ENCODE peak calls at places on chromosomes 6 and 20, in five cellular contexts. J is IMR-90; D is PC-3; S is effector memory CD4-positive, alpha-beta T cell; L is spleen. O is an unnamed sample. For H3K4me1 and H3K9me3, the result is how much of the 10 kb centered on the place peaks cover.

GRCh38 chr6:28953039-28953872 is 29.5 kb upstream of the TRIM27 start:
- DNase-seq in J (peak), D (peak), S (peak), L (no peak), O (no peak)

GRCh38 chr6:143108278-143108677 is 47.6 kb downstream of the AIG1 start:
- DNase-seq in J (no peak), D (no peak), S (no peak), L (no peak), O (no peak)

GRCh38 chr6:146803601-146804000 is 204.8 kb downstream of the ADGB start:
- DNase-seq in J (no peak), D (no peak), S (no peak), L (no peak), O (no peak)

GRCh38 chr20:12049125-12049524 is 131.4 kb downstream of the BTBD3 start:
- DNase-seq in J (peak), D (peak), S (no peak), L (no peak), O (no peak)

GRCh38 chr20:4045741-4046140 is 30.4 kb upstream of the RNF24 start:
- DNase-seq in J (peak), D (peak), S (no peak), L (no peak), O (no peak)

GRCh38 chr6:132063738-132064137 is 112.6 kb upstream of the CCN2 start:
- DNase-seq in J (peak), D (peak), S (no peak), L (no peak), O (no peak)

GRCh38 chr6:148382856-148383255 is 40.2 kb downstream of the SASH1 start:
- DNase-seq in J (peak), D (no peak), S (no peak), L (no peak), O (no peak)

GRCh38 chr6:145621776-145622175 is 113.5 kb downstream of the EPM2A start:
- DNase-seq in J (no peak), D (no peak), S (no peak), L (no peak), O (no peak)

GRCh38 chr20:45372646-45373352 is 5.3 kb downstream of the TP53TG5 start:
- DNase-seq in J (no peak), D (no peak), S (no peak), L (peak), O (peak)

GRCh38 chr6:16089232-16089843 is 39.5 kb upstream of the MYLIP start:
- DNase-seq in J (peak), D (peak), S (no peak), L (no peak), O (no peak)

GRCh38 chr6:22828179-22829062 is 259.1 kb downstream of the HDGFL1 start:
- DNase-seq in J (peak), D (peak), S (no peak), L (no peak), O (no peak)

GRCh38 chr6:36519352-36519751 is 27.9 kb downstream of the STK38 start:
- DNase-seq in J (no peak), D (no peak), S (no peak), L (no peak), O (no peak)

GRCh38 chr20:64161595-64162238 is 2.5 kb upstream of the MYT1 start:
- DNase-seq in J (peak), D (peak), S (no peak), L (no peak), O (no peak)

GRCh38 chr6:167565884-167566491 is 241.1 kb downstream of the TTLL2 start:
- DNase-seq in J (no peak), D (no peak), S (no peak), L (peak), O (peak)

GRCh38 chr6:106807946-106808611 is 166.4 kb downstream of the CD24 start:
- DNase-seq in J (no peak), D (peak), S (no peak), L (no peak), O (no peak)

GRCh38 chr20:8389381-8390368 is 257.6 kb downstream of the PLCB1 start:
- DNase-seq in J (peak), D (peak), S (no peak), L (no peak), O (no peak)

GRCh38 chr6:18115356-18115755 is 7.1 kb downstream of the NHLRC1 start:
- DNase-seq in J (no peak), D (peak), S (no peak), L (no peak), O (no peak)

GRCh38 chr20:9485614-9486325 is 28.6 kb upstream of the LAMP5 start:
- DNase-seq in J (no peak), D (peak), S (no peak), L (no peak), O (no peak)

GRCh38 chr6:74873911-74874310 is 331.9 kb downstream of the COL12A1 start:
- DNase-seq in J (peak), D (no peak), S (no peak), L (no peak), O (no peak)

GRCh38 chr6:36064770-36065396 is 37.3 kb downstream of the MAPK14 start:
- DNase-seq in J (no peak), D (peak), S (no peak), L (no peak), O (no peak)

GRCh38 chr6:16228709-16229665 is 9.4 kb upstream of the GMPR start:
- DNase-seq in J (no peak), D (peak), S (no peak), L (no peak), O (peak)

GRCh38 chr6:109768485-109768884 is 77.4 kb downstream of the FIG4 start:
- DNase-seq in J (peak), D (peak), S (no peak), L (no peak), O (no peak)

GRCh38 chr6:158040804-158041347 is 59.2 kb downstream of the SYNJ2 start:
- DNase-seq in J (peak), D (no peak), S (no peak), L (peak), O (peak)

GRCh38 chr6:158038291-158039177 is 56.9 kb downstream of the SYNJ2 start:
- DNase-seq in J (no peak), D (no peak), S (no peak), L (peak), O (peak)

GRCh38 chr6:158039178-158039557 is 57.5 kb downstream of the SYNJ2 start:
- DNase-seq in J (peak), D (no peak), S (no peak), L (no peak), O (no peak)

GRCh38 chr6:158040051-158040803 is 58.6 kb downstream of the SYNJ2 start:
- DNase-seq in J (peak), D (peak), S (no peak), L (no peak), O (peak)

DNA sequence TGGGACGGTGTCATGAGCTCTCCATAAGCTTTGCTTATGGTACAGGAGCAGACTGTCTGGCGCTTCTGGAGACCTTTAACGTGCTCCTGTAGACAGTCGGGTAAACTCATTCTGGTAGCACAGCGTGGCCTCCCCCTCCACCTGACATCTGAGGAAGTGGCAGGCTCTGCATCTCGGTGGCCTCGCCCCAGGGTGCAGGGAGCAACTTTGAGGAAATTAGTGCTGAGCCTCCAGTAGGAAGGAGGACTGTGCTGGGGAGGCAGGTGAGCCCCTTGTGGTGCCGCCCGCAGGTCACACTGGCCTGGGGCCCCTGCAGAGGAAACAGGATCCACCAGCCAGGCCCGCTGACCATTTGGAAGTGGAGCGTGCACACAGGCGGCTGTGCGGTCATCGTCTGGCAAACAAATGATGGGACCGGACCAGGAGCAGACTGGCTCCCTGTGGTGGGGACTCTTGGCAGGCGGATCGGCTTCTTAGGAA is 57.9 kb downstream of the SYNJ2 start:
- DNase-seq in J (peak), D (peak), S (no peak), L (peak), O (no peak)
- H3K4me1 ChIP-seq in J (under half), D (half or more), S (under half), L (under half), O (under half)

GRCh38 chr6:301929-302705 is 9.8 kb downstream of the DUSP22 start:
- DNase-seq in J (no peak), D (no peak), S (no peak), L (no peak), O (no peak)
- H3K9me3 ChIP-seq in J (under half), D (under half), S (under half), L (under half), O (under half)

DNA sequence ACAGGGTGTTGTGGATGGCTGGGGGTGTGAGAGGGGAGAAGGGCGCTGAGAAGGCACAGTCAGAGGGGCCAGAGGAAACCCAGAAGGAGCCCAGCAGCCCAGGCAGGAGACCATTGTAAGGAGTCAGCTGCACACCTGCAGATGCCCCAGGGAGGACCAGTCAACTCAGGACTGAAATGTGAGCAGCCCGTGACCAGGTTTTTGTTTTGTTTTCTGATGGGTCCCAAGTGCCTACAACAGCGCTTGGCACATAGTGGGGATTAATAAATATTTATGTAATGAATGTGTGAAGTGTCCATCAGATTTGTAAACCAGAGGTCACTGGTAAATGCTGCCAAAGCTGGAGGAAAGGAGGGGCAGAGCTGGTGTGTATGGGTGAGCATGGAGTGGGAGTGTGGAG is 30.2 kb downstream of the TRAM2 start:
- DNase-seq in J (no peak), D (no peak), S (no peak), L (no peak), O (no peak)
- H3K4me1 ChIP-seq in J (half or more), D (half or more), S (under half), L (under half), O (half or more)

GRCh38 chr20:15991279-15991678 is 582.0 kb downstream of the KIF16B start:
- DNase-seq in J (no peak), D (no peak), S (no peak), L (no peak), O (no peak)
- H3K9me3 ChIP-seq in J (under half), D (under half), S (under half), L (under half), O (under half)

GRCh38 chr6:153143200-153143599 is 12.1 kb upstream of the RGS17 start:
- DNase-seq in J (no peak), D (peak), S (no peak), L (no peak), O (no peak)
- H3K4me1 ChIP-seq in J (under half), D (under half), S (under half), L (under half), O (under half)

GRCh38 chr6:61555993-61556392 is 730.0 kb downstream of the KHDRBS2 start:
- DNase-seq in J (no peak), D (no peak), S (no peak), L (no peak), O (no peak)
- H3K9me3 ChIP-seq in J (under half), D (under half), S (under half), L (under half), O (half or more)

DNA sequence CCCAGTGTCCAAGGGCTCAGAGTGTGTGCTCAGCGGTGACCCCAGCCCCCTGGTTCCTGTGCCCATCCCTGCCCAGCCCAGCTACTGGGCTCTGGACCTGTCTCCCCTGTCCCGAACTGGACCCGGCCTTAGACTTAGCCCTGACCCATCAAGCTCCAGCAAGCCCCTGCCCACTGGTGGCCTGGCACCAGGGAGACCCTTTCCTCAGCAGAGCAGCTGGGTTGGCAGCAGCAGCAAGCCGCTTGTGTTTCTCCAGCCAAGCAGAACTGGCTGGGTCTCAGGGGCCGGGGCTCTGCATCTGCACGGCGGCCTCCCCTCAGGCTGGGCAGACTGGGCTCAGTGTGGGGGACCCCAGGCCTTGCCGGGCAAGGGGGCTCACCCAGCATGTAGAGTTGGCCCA is 801 bp downstream of the SPDEF start:
- DNase-seq in J (no peak), D (no peak), S (no peak), L (no peak), O (no peak)
- H3K4me1 ChIP-seq in J (under half), D (under half), S (under half), L (under half), O (under half)

GRCh38 chr20:49281059-49281912 is 3.4 kb upstream of the ZNFX1 start:
- DNase-seq in J (no peak), D (peak), S (no peak), L (no peak), O (no peak)

GRCh38 chr20:49278817-49279676 is 1.2 kb upstream of the ZNFX1 start:
- DNase-seq in J (no peak), D (no peak), S (no peak), L (peak), O (peak)

GRCh38 chr20:49279677-49280462 is 2.0 kb upstream of the ZNFX1 start:
- DNase-seq in J (no peak), D (no peak), S (no peak), L (no peak), O (no peak)

GRCh38 chr20:49281913-49282467 is 4.1 kb upstream of the ZNFX1 start:
- DNase-seq in J (no peak), D (no peak), S (no peak), L (no peak), O (no peak)

DNA sequence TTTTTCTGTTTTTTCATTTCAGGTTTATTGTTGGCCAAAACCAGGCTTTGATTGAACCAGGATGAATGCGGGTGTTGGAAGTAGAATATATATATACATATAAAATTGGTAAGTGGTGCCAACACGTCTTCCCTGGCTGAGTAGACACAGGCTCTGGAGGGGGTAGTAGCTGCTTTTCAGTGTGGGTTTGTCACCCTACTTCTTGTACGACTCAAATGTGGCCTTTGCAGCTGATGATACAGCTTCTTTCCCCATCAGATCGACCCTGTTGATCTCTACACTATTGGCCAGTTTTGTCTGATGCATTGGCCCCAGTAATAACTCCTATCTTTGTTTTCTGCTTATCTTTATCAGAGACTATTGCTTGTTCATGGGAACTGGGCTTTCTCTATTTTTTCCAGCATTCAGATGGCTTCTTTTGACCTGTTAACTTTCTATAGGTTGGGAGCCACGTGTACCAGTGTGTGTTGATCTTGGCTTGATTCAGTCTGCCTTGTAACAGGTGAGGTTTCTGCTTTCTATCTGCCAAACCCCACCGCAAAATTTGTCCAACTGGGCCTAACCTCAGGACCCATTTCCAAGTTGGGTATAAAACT is 2.7 kb upstream of the ZNFX1 start:
- DNase-seq in J (no peak), D (no peak), S (no peak), L (no peak), O (no peak)
- H3K9me3 ChIP-seq in J (under half), D (under half), S (under half), L (under half), O (half or more)

GRCh38 chr6:90233994-90234393 is 62.6 kb downstream of the BACH2 start:
- DNase-seq in J (no peak), D (no peak), S (peak), L (no peak), O (peak)

GRCh38 chr6:90227693-90228092 is 69.0 kb downstream of the BACH2 start:
- DNase-seq in J (no peak), D (no peak), S (no peak), L (no peak), O (no peak)

GRCh38 chr6:90231308-90231707 is 65.3 kb downstream of the BACH2 start:
- DNase-seq in J (no peak), D (no peak), S (no peak), L (no peak), O (no peak)

GRCh38 chr6:90231798-90232197 is 64.8 kb downstream of the BACH2 start:
- DNase-seq in J (no peak), D (no peak), S (no peak), L (no peak), O (no peak)

DNA sequence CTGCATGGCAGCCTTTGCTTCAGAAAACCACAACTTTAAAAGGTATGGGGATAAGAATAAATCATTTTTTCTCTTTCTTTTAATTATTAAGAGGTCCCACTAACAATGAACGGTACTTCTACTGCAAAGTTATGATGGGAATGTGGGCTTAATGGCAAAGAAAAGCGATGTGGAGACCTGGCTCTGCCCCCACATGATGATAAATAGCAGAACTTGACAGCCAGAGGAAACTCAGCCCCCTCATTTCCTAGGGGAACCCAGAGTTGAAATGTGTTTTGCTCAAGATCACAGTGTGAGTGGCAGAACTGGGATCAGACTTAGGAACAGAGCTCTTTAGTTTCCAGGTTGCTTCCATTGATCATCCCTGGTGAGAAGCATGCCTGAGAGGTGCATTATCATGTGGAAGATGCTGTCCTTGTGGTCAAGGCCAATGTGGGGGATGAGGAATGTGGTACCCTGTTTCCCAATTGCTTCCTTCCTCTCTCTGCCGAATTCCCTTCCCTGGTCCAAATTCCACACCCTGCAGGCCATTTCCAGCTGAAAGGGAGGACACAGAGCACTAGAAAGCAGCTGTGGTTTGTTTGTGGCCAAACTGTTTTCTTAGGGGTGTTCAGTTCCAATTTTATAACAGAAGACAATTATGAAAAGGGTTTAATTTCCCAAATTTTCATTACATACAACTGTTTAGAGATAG is 65.9 kb downstream of the BACH2 start:
- DNase-seq in J (no peak), D (no peak), S (no peak), L (no peak), O (no peak)
- H3K4me1 ChIP-seq in J (under half), D (under half), S (under half), L (under half), O (under half)

DNA sequence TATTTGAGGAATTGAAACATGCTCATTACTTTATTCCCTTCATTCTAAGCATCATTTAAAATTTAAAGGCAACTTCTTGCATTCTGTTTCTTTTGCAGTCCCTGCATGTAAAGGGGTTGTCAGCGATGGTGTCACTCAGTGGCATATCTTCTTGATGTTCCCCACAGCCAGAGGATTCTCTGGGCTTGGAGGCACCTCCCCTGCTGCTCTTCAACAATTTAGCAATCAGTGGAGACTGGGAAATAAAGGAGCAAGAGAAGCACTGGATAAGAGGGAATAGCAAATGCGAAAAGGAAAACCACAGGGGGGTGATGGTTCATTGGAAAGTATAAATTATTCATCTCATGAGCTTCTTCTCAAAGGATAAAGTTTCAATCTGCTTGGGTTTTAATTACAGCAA is 30.7 kb upstream of the MC3R start:
- DNase-seq in J (no peak), D (no peak), S (no peak), L (no peak), O (no peak)
- H3K9me3 ChIP-seq in J (under half), D (under half), S (under half), L (under half), O (under half)

O was measured in mucosa of descending colon.